ENCODE peak calls at places on chromosomes 2 and 18, in nine cellular contexts. O, E, G, X, H, R, N, W and A are unnamed samples.

GRCh38 chr2:222774941-222775340 is 85.9 kb upstream of the ACSL3 start:
- DNase-seq in X (peak), W (peak), R (no peak), E (peak), G (no peak), N (no peak), H (no peak), O (peak), A (no peak)

GRCh38 chr2:30675758-30676157 is 131.5 kb downstream of the CAPN13 start:
- DNase-seq in G (no peak), O (no peak), X (peak), N (no peak), E (no peak), R (no peak), H (peak), W (no peak), A (peak)

GRCh38 chr2:1940660-1941059 is 196.3 kb upstream of the PXDN start:
- DNase-seq in H (no peak), X (peak), R (peak), O (no peak), W (no peak), G (no peak), E (no peak), N (no peak), A (no peak)

GRCh38 chr2:22020101-22020742 is 896.5 kb downstream of the TDRD15 start:
- DNase-seq in O (no peak), G (no peak), W (no peak), H (no peak), R (peak), N (no peak), X (no peak), E (no peak), A (no peak)

GRCh38 chr18:48300463-48300961 is 108.7 kb downstream of the ZBTB7C start:
- DNase-seq in N (no peak), W (no peak), H (no peak), X (no peak), G (no peak), R (no peak), E (peak), O (peak), A (no peak)

GRCh38 chr18:44589709-44590108 is 91.0 kb upstream of the SETBP1 start:
- DNase-seq in E (peak), W (peak), X (peak), R (peak), G (no peak), O (peak), N (no peak), H (peak), A (peak)

GRCh38 chr2:192195548-192196418 is 1.1 kb upstream of the TMEFF2 start:
- DNase-seq in X (peak), N (peak), E (no peak), G (no peak), O (peak), H (peak), R (peak), W (peak), A (peak)

GRCh38 chr2:48496867-48497266 is 33.1 kb upstream of the STON1 start:
- DNase-seq in N (no peak), X (peak), H (peak), R (peak), E (no peak), W (no peak), G (no peak), O (no peak), A (peak)

GRCh38 chr2:390959-391358 is 103.1 kb upstream of the ALKAL2 start:
- DNase-seq in X (no peak), R (no peak), H (no peak), E (no peak), G (no peak), O (no peak), N (no peak), W (no peak), A (no peak)

GRCh38 chr18:8818982-8819381 is 113.6 kb downstream of the MTCL1 start:
- DNase-seq in R (no peak), N (no peak), W (no peak), E (no peak), H (no peak), O (no peak), G (no peak), X (no peak), A (no peak)

GRCh38 chr2:237092920-237093781 is 7.5 kb downstream of the COPS8 start:
- DNase-seq in E (peak), H (peak), G (no peak), W (peak), X (peak), R (peak), N (no peak), O (peak), A (peak)

GRCh38 chr2:10375570-10376266 is 72.4 kb downstream of the ODC1 start:
- DNase-seq in W (no peak), X (no peak), N (no peak), E (no peak), G (no peak), H (no peak), O (no peak), R (no peak), A (no peak)